ENCODE peak calls at places on chromosomes 1 and 21, in seven cellular contexts. C, L, I, T, Z, N and S are unnamed samples.

GRCh38 chr21:26140185-26140584 is 30.4 kb downstream of the APP start:
- DNase-seq in C (no peak), L (peak), I (peak), T (no peak), Z (peak), N (peak), S (peak)

GRCh38 chr1:61293197-61293596 is 210.8 kb downstream of the NFIA start:
- DNase-seq in C (no peak), L (no peak), I (no peak), T (no peak), Z (no peak), N (no peak), S (peak)

GRCh38 chr1:151993084-151993733 is 450 bp downstream of the S100A10 start:
- DNase-seq in C (peak), L (no peak), I (no peak), T (no peak), Z (peak), N (no peak), S (no peak)

GRCh38 chr1:232833966-232834535 is 28.8 kb downstream of the MAP10 start:
- DNase-seq in C (no peak), L (no peak), I (no peak), T (no peak), Z (peak), N (no peak), S (no peak)

GRCh38 chr21:15015622-15016471 is 49.0 kb downstream of the NRIP1 start:
- DNase-seq in C (no peak), L (no peak), I (peak), T (no peak), Z (peak), N (no peak), S (peak)

GRCh38 chr1:229080361-229080760 is 190.6 kb upstream of the RAB4A start:
- DNase-seq in C (no peak), L (no peak), I (no peak), T (no peak), Z (no peak), N (no peak), S (no peak)

GRCh38 chr1:77405186-77405585 is 123.4 kb downstream of the AK5 start:
- DNase-seq in C (no peak), L (no peak), I (no peak), T (no peak), Z (no peak), N (no peak), S (no peak)

GRCh38 chr1:48859429-48859828 is 82.7 kb upstream of the BEND5 start:
- DNase-seq in C (no peak), L (peak), I (no peak), T (no peak), Z (peak), N (no peak), S (no peak)

GRCh38 chr1:215526147-215526845 is 40.8 kb upstream of the KCTD3 start:
- DNase-seq in C (no peak), L (no peak), I (peak), T (no peak), Z (peak), N (no peak), S (no peak)

GRCh38 chr1:47491341-47491753 is 53.5 kb downstream of the FOXD2 start:
- DNase-seq in C (no peak), L (no peak), I (no peak), T (no peak), Z (no peak), N (no peak), S (no peak)

GRCh38 chr1:58432813-58433668 is 113.5 kb downstream of the OMA1 start:
- DNase-seq in C (no peak), L (peak), I (peak), T (no peak), Z (peak), N (no peak), S (peak)

GRCh38 chr1:177145102-177145779 is 19.3 kb downstream of the ASTN1 start:
- DNase-seq in C (no peak), L (no peak), I (no peak), T (no peak), Z (peak), N (no peak), S (no peak)

GRCh38 chr1:181356505-181357340 is 126.6 kb upstream of the CACNA1E start:
- DNase-seq in C (no peak), L (no peak), I (no peak), T (no peak), Z (no peak), N (peak), S (no peak)

GRCh38 chr1:28144203-28145135 is 32.0 kb downstream of the PTAFR start:
- DNase-seq in C (no peak), L (peak), I (no peak), T (no peak), Z (peak), N (no peak), S (peak)

GRCh38 chr1:245598524-245599310 is 443.9 kb downstream of the KIF26B start:
- DNase-seq in C (no peak), L (no peak), I (no peak), T (no peak), Z (peak), N (no peak), S (no peak)

GRCh38 chr1:37811027-37811655 is 3.1 kb upstream of the YRDC start:
- DNase-seq in C (peak), L (no peak), I (peak), T (peak), Z (peak), N (peak), S (peak)

GRCh38 chr1:62395291-62395690 is 41.6 kb upstream of the USP1 start:
- DNase-seq in C (no peak), L (no peak), I (no peak), T (no peak), Z (no peak), N (no peak), S (no peak)

GRCh38 chr1:153816283-153816904 is 41.2 kb downstream of the SLC27A3 start:
- DNase-seq in C (no peak), L (no peak), I (no peak), T (no peak), Z (peak), N (no peak), S (no peak)

GRCh38 chr1:19651141-19651737 is 7.1 kb downstream of the NBL1 start:
- DNase-seq in C (peak), L (no peak), I (peak), T (no peak), Z (peak), N (peak), S (peak)

GRCh38 chr1:25614466-25615171 is 2.0 kb upstream of the MAN1C1 start:
- DNase-seq in C (no peak), L (no peak), I (no peak), T (no peak), Z (no peak), N (no peak), S (no peak)

GRCh38 chr1:43531906-43532584 is 1.4 kb downstream of the PTPRF start:
- DNase-seq in C (no peak), L (no peak), I (peak), T (no peak), Z (no peak), N (no peak), S (no peak)

GRCh38 chr1:93317207-93317606 is 28.5 kb upstream of the DR1 start:
- DNase-seq in C (no peak), L (no peak), I (no peak), T (no peak), Z (no peak), N (peak), S (no peak)

GRCh38 chr1:235275223-235275622 is 52.8 kb downstream of the ARID4B start:
- DNase-seq in C (no peak), L (no peak), I (no peak), T (no peak), Z (no peak), N (no peak), S (no peak)